ENCODE peak calls at places on chromosomes 16 and 17, in four cellular contexts. K is GM13976, F is WTC11, Z is heart right ventricle. E is an unnamed sample.
A peak's percentile ranks its signal among the peaks of the same experiment; 100 is the strongest.

GRCh38 chr16:20385844-20386832 is 18.4 kb downstream of the PDILT start:
- DNase-seq in Z (peak; percentile 62), F (peak; percentile 87), K (peak; percentile 72), E (no peak)

GRCh38 chr16:10946308-10946707 is 1.9 kb downstream of the CLEC16A start:
- DNase-seq in F (peak; percentile 48), Z (no peak), K (no peak), E (no peak)

GRCh38 chr17:41421116-41421515 is 3.3 kb downstream of the KRT37 start:
- DNase-seq in K (no peak), F (no peak), Z (no peak), E (peak; percentile 18)

GRCh38 chr16:48011466-48011865 is 144.3 kb downstream of the ABCC12 start:
- DNase-seq in Z (no peak), F (no peak), K (no peak), E (no peak)

GRCh38 chr17:40412880-40413279 is 4.8 kb downstream of the TOP2A start:
- DNase-seq in F (no peak), K (no peak), Z (no peak), E (no peak)

GRCh38 chr17:35170968-35171771 is 23.0 kb downstream of the SLC35G3 start:
- DNase-seq in K (peak; percentile 63), F (no peak), Z (no peak), E (no peak)

GRCh38 chr16:3665508-3665907 is 11.0 kb downstream of the DNASE1 start:
- DNase-seq in Z (no peak), F (no peak), K (no peak), E (no peak)

GRCh38 chr17:17141860-17142552 is 64.1 kb downstream of the PLD6 start:
- DNase-seq in K (peak; percentile 67), Z (no peak), F (peak; percentile 77), E (no peak)

GRCh38 chr17:38735161-38735997 is 5.2 kb downstream of the CISD3 start:
- DNase-seq in K (peak; percentile 90), F (peak; percentile 85), Z (peak; percentile 70), E (no peak)

GRCh38 chr17:7354262-7354781 is 634 bp upstream of the TMEM95 start:
- DNase-seq in Z (no peak), K (no peak), F (no peak), E (peak; percentile 54)

GRCh38 chr17:79079421-79080200 is 5.0 kb downstream of the ENGASE start:
- DNase-seq in F (no peak), K (no peak), Z (no peak), E (no peak)

GRCh38 chr16:3503513-3503912 is 2.7 kb downstream of the CLUAP1 start:
- DNase-seq in K (no peak), F (no peak), Z (no peak), E (no peak)

GRCh38 chr17:9306086-9306485 is 269.5 kb downstream of the STX8 start:
- DNase-seq in F (no peak), Z (no peak), K (no peak), E (no peak)

GRCh38 chr17:34542700-34543336 is 36.6 kb upstream of the TMEM132E start:
- DNase-seq in F (peak; percentile 73), K (peak; percentile 43), Z (no peak), E (no peak)

GRCh38 chr16:89863741-89864391 is 9.5 kb upstream of the TCF25 start:
- DNase-seq in Z (peak; percentile 35), F (no peak), K (peak; percentile 73), E (no peak)

GRCh38 chr17:78421534-78422266 is 43.3 kb downstream of the PGS1 start:
- DNase-seq in Z (peak; percentile 80), F (peak; percentile 91), K (peak; percentile 89), E (no peak)

GRCh38 chr17:39872700-39873099 is 4.7 kb downstream of the ZPBP2 start:
- DNase-seq in Z (no peak), K (no peak), F (no peak), E (peak; percentile 7)

GRCh38 chr16:51950118-51950517 is 596.8 kb downstream of the TOX3 start:
- DNase-seq in K (no peak), F (no peak), Z (no peak), E (no peak)

GRCh38 chr17:44916059-44916780 is 920 bp upstream of the GFAP start:
- DNase-seq in Z (no peak), K (no peak), F (no peak), E (no peak)

GRCh38 chr16:14164916-14165684 is 94.0 kb downstream of the MRTFB start:
- DNase-seq in K (no peak), Z (no peak), F (no peak), E (no peak)

GRCh38 chr16:87728026-87728425 is 37.8 kb downstream of the KLHDC4 start:
- DNase-seq in K (no peak), F (no peak), Z (no peak), E (no peak)

GRCh38 chr16:66262253-66263167 is 104.0 kb upstream of the CDH5 start:
- DNase-seq in Z (peak; percentile 39), F (no peak), K (no peak), E (peak; percentile 49)

GRCh38 chr17:73215414-73215813 is 22.6 kb downstream of the COG1 start:
- DNase-seq in K (no peak), Z (no peak), F (peak; percentile 23), E (no peak)

GRCh38 chr17:72177738-72178137 is 56.9 kb downstream of the SOX9 start:
- DNase-seq in Z (no peak), K (no peak), F (no peak), E (no peak)

GRCh38 chr16:85126731-85127662 is 14.7 kb upstream of the CIBAR2 start:
- DNase-seq in F (peak; percentile 45), K (no peak), Z (no peak), E (peak; percentile 72)